ENCODE peak calls at places on chromosomes 4 and X, in ten cellular contexts. One of them, this sample, is unnamed.

GRCh38 chr4:56857601-56858301 is 36.2 kb upstream of the SPINK2 start:
- DNase-seq in EL: no peak
- DNase-seq in NCI-H526: no peak
- DNase-seq in brain microvascular endothelial cell: no peak
- DNase-seq in BJ: no peak
- DNase-seq in effector memory CD4-positive, alpha-beta T cell: no peak
- DNase-seq in sigmoid colon: no peak
- DNase-seq in MCF 10A: peak; percentile 48
- DNase-seq in H1: no peak
- DNase-seq in C1 segment of cervical spinal cord: no peak
- DNase-seq in this sample: no peak

GRCh38 chrX:123731987-123732678 is 719 bp downstream of the THOC2 start:
- DNase-seq in MCF 10A: peak; percentile 15
- DNase-seq in BJ: no peak
- DNase-seq in NCI-H526: peak; percentile 13
- DNase-seq in sigmoid colon: no peak
- DNase-seq in EL: peak; percentile 28
- DNase-seq in C1 segment of cervical spinal cord: no peak
- DNase-seq in brain microvascular endothelial cell: no peak
- DNase-seq in effector memory CD4-positive, alpha-beta T cell: no peak
- DNase-seq in H1: no peak
- DNase-seq in this sample: no peak

GRCh38 chr4:161936625-161937133 is 227.1 kb downstream of the FSTL5 start:
- DNase-seq in effector memory CD4-positive, alpha-beta T cell: no peak
- DNase-seq in brain microvascular endothelial cell: peak; percentile 81
- DNase-seq in H1: no peak
- DNase-seq in sigmoid colon: no peak
- DNase-seq in EL: peak; percentile 75
- DNase-seq in NCI-H526: no peak
- DNase-seq in BJ: peak; percentile 95
- DNase-seq in MCF 10A: peak; percentile 77
- DNase-seq in C1 segment of cervical spinal cord: no peak
- DNase-seq in this sample: no peak

GRCh38 chr4:53057679-53058078 is 195.6 kb downstream of the RASL11B start:
- DNase-seq in BJ: no peak
- DNase-seq in EL: no peak
- DNase-seq in C1 segment of cervical spinal cord: no peak
- DNase-seq in effector memory CD4-positive, alpha-beta T cell: no peak
- DNase-seq in NCI-H526: no peak
- DNase-seq in sigmoid colon: no peak
- DNase-seq in H1: no peak
- DNase-seq in MCF 10A: no peak
- DNase-seq in brain microvascular endothelial cell: no peak
- DNase-seq in this sample: no peak

GRCh38 chr4:7767526-7767925 is 172.1 kb downstream of the AFAP1 start:
- DNase-seq in brain microvascular endothelial cell: no peak
- DNase-seq in BJ: no peak
- DNase-seq in H1: no peak
- DNase-seq in sigmoid colon: no peak
- DNase-seq in NCI-H526: no peak
- DNase-seq in effector memory CD4-positive, alpha-beta T cell: no peak
- DNase-seq in C1 segment of cervical spinal cord: no peak
- DNase-seq in EL: no peak
- DNase-seq in MCF 10A: no peak
- DNase-seq in this sample: no peak

GRCh38 chr4:100261346-100261745 is 71.1 kb upstream of the DDIT4L start:
- DNase-seq in H1: no peak
- DNase-seq in brain microvascular endothelial cell: no peak
- DNase-seq in C1 segment of cervical spinal cord: no peak
- DNase-seq in NCI-H526: no peak
- DNase-seq in BJ: no peak
- DNase-seq in effector memory CD4-positive, alpha-beta T cell: no peak
- DNase-seq in MCF 10A: no peak
- DNase-seq in EL: no peak
- DNase-seq in sigmoid colon: no peak
- DNase-seq in this sample: no peak

GRCh38 chr4:22474636-22475310 is 41.1 kb downstream of the ADGRA3 start:
- DNase-seq in BJ: no peak
- DNase-seq in NCI-H526: no peak
- DNase-seq in C1 segment of cervical spinal cord: no peak
- DNase-seq in MCF 10A: peak; percentile 31
- DNase-seq in H1: no peak
- DNase-seq in sigmoid colon: no peak
- DNase-seq in EL: peak; percentile 58
- DNase-seq in brain microvascular endothelial cell: peak; percentile 25
- DNase-seq in effector memory CD4-positive, alpha-beta T cell: no peak
- DNase-seq in this sample: no peak

GRCh38 chrX:21996872-21997271 is 35.3 kb upstream of the PHEX start:
- DNase-seq in sigmoid colon: no peak
- DNase-seq in NCI-H526: no peak
- DNase-seq in C1 segment of cervical spinal cord: no peak
- DNase-seq in MCF 10A: peak; percentile 57
- DNase-seq in EL: peak; percentile 45
- DNase-seq in BJ: no peak
- DNase-seq in H1: no peak
- DNase-seq in brain microvascular endothelial cell: peak; percentile 20
- DNase-seq in effector memory CD4-positive, alpha-beta T cell: no peak
- DNase-seq in this sample: no peak

GRCh38 chr4:68581382-68582338 is 5.5 kb upstream of the UGT2B17 start:
- DNase-seq in H1: no peak
- DNase-seq in effector memory CD4-positive, alpha-beta T cell: no peak
- DNase-seq in NCI-H526: no peak
- DNase-seq in sigmoid colon: no peak
- DNase-seq in MCF 10A: peak; percentile 50
- DNase-seq in brain microvascular endothelial cell: no peak
- DNase-seq in EL: no peak
- DNase-seq in BJ: no peak
- DNase-seq in C1 segment of cervical spinal cord: no peak
- DNase-seq in this sample: no peak

GRCh38 chrX:105331244-105331643 is 110.8 kb upstream of the TEX13A start:
- DNase-seq in effector memory CD4-positive, alpha-beta T cell: no peak
- DNase-seq in MCF 10A: peak; percentile 56
- DNase-seq in NCI-H526: no peak
- DNase-seq in brain microvascular endothelial cell: peak; percentile 2
- DNase-seq in H1: no peak
- DNase-seq in C1 segment of cervical spinal cord: no peak
- DNase-seq in EL: peak; percentile 0
- DNase-seq in BJ: peak; percentile 21
- DNase-seq in sigmoid colon: no peak
- DNase-seq in this sample: no peak

GRCh38 chr4:47862297-47862696 is 24.4 kb upstream of the CORIN start:
- DNase-seq in C1 segment of cervical spinal cord: no peak
- DNase-seq in sigmoid colon: no peak
- DNase-seq in H1: no peak
- DNase-seq in MCF 10A: no peak
- DNase-seq in NCI-H526: no peak
- DNase-seq in effector memory CD4-positive, alpha-beta T cell: no peak
- DNase-seq in brain microvascular endothelial cell: peak; percentile 72
- DNase-seq in BJ: no peak
- DNase-seq in EL: peak; percentile 84
- DNase-seq in this sample: no peak

GRCh38 chr4:184568770-184569169 is 80.5 kb downstream of the CASP3 start:
- DNase-seq in sigmoid colon: no peak
- DNase-seq in EL: no peak
- DNase-seq in NCI-H526: no peak
- DNase-seq in brain microvascular endothelial cell: no peak
- DNase-seq in BJ: no peak
- DNase-seq in MCF 10A: no peak
- DNase-seq in effector memory CD4-positive, alpha-beta T cell: no peak
- DNase-seq in H1: no peak
- DNase-seq in C1 segment of cervical spinal cord: no peak
- DNase-seq in this sample: no peak

GRCh38 chr4:159210975-159211374 is 108.1 kb downstream of the RAPGEF2 start:
- DNase-seq in sigmoid colon: no peak
- DNase-seq in H1: no peak
- DNase-seq in C1 segment of cervical spinal cord: no peak
- DNase-seq in BJ: no peak
- DNase-seq in brain microvascular endothelial cell: no peak
- DNase-seq in EL: no peak
- DNase-seq in MCF 10A: no peak
- DNase-seq in NCI-H526: no peak
- DNase-seq in effector memory CD4-positive, alpha-beta T cell: no peak
- DNase-seq in this sample: no peak

GRCh38 chr4:17385403-17385802 is 126.5 kb downstream of the QDPR start:
- DNase-seq in H1: no peak
- DNase-seq in EL: peak; percentile 63
- DNase-seq in NCI-H526: no peak
- DNase-seq in C1 segment of cervical spinal cord: no peak
- DNase-seq in BJ: no peak
- DNase-seq in MCF 10A: peak; percentile 55
- DNase-seq in effector memory CD4-positive, alpha-beta T cell: no peak
- DNase-seq in brain microvascular endothelial cell: peak; percentile 40
- DNase-seq in sigmoid colon: no peak
- DNase-seq in this sample: no peak

GRCh38 chr4:61320154-61320553 is 120.0 kb downstream of the ADGRL3 start:
- DNase-seq in sigmoid colon: no peak
- DNase-seq in NCI-H526: no peak
- DNase-seq in BJ: no peak
- DNase-seq in brain microvascular endothelial cell: no peak
- DNase-seq in effector memory CD4-positive, alpha-beta T cell: no peak
- DNase-seq in C1 segment of cervical spinal cord: no peak
- DNase-seq in EL: no peak
- DNase-seq in H1: no peak
- DNase-seq in MCF 10A: no peak
- DNase-seq in this sample: no peak

This sample was measured in left lung.